ENCODE peak calls at places on chromosomes 16 and 17, in five cellular contexts. T, S, H, L and U are unnamed samples.

GRCh38 chr17:40430272-40431230 is 12.7 kb upstream of the IGFBP4 start:
- DNase-seq in H (no peak), L (no peak), T (no peak), S (no peak), U (no peak)

GRCh38 chr16:22614271-22614947 is 103.7 kb downstream of the NPIPB5 start:
- DNase-seq in L (no peak), H (no peak), T (no peak), S (no peak), U (peak)

GRCh38 chr16:13307255-13307654 is 405.9 kb downstream of the SHISA9 start:
- DNase-seq in S (no peak), L (no peak), H (no peak), T (no peak), U (peak)

GRCh38 chr17:45131616-45132301 is 556 bp downstream of the PLCD3 start:
- DNase-seq in H (peak), T (no peak), S (no peak), L (no peak), U (no peak)

GRCh38 chr17:1980665-1981250 is 44.4 kb downstream of the RTN4RL1 start:
- DNase-seq in T (no peak), S (no peak), H (no peak), L (no peak), U (no peak)

GRCh38 chr16:66616592-66616991 is 12.1 kb downstream of the CMTM3 start:
- DNase-seq in H (no peak), L (peak), T (no peak), S (no peak), U (no peak)

GRCh38 chr16:87203060-87203656 is 114.0 kb downstream of the C16orf95 start:
- DNase-seq in H (peak), L (peak), T (peak), S (peak), U (peak)

GRCh38 chr17:62794666-62794971 is 13.5 kb downstream of the MARCHF10 start:
- DNase-seq in L (no peak), S (no peak), H (no peak), T (no peak), U (no peak)

GRCh38 chr16:22618842-22619241 is 108.2 kb downstream of the NPIPB5 start:
- DNase-seq in L (no peak), H (no peak), T (no peak), S (no peak), U (no peak)

GRCh38 chr17:35920229-35920628 is 10.3 kb downstream of the RDM1 start:
- DNase-seq in L (no peak), H (no peak), S (no peak), T (no peak), U (no peak)

GRCh38 chr16:81366316-81366932 is 51.7 kb downstream of the GAN start:
- DNase-seq in L (peak), S (peak), T (no peak), H (no peak), U (peak)

GRCh38 chr16:4703906-4704305 is 10.5 kb downstream of the NUDT16L1 start:
- DNase-seq in S (no peak), T (no peak), L (no peak), H (no peak), U (no peak)

GRCh38 chr16:70548936-70549335 is 25.3 kb downstream of the SF3B3 start:
- DNase-seq in T (no peak), S (no peak), H (no peak), L (no peak), U (no peak)

GRCh38 chr17:28177351-28177750 is 134.9 kb downstream of the NLK start:
- DNase-seq in L (no peak), S (no peak), T (no peak), H (no peak), U (no peak)

GRCh38 chr17:41974031-41974430 is 7.4 kb downstream of the CNP start:
- DNase-seq in L (no peak), S (no peak), T (no peak), H (no peak), U (no peak)

GRCh38 chr17:42723636-42724035 is 21.2 kb downstream of the EZH1 start:
- DNase-seq in L (no peak), H (no peak), S (no peak), T (no peak), U (no peak)

DNA sequence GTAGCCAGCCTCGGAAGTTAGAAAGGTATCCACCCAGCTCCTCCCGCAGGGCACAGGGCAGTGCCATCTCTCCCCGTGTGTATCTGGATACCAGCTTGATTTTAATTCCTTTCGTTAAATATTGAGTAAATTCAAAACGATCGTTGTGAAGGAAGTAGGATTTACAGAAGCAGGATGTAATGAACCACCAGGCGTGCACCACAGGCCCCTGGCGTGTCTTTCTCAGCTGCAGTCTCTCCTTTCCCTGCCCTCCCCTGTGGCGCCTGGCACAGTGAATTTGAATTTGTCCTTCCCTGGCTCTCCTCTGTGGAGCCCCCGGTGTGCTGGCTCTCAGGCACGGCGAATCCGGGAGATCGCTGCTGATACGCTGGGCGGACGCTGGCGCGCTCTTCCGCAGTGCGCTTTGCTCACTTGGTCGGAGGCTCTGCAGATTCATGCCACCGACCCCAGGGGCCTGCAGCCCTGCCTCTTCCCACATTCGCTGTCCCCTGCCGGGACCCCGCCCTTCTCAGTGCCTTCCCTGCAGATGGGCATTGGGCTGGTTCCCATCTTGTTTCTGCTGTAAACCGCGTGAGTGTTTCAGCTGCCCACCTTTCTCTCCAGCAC is 164.6 kb downstream of the RPTOR start:
- DNase-seq in H (no peak), S (no peak), T (no peak), L (no peak), U (no peak)
- H3K4me3 ChIP-seq in H (no peak), S (no peak), T (no peak), L (no peak), U (no peak)

GRCh38 chr17:67546578-67547527 is 169.8 kb downstream of the PITPNC1 start:
- DNase-seq in T (peak), S (no peak), L (peak), H (peak), U (peak)
- TF ChIP-seq CTCF in T (no peak), S (no peak), L (peak), H (peak), U (peak)

DNA sequence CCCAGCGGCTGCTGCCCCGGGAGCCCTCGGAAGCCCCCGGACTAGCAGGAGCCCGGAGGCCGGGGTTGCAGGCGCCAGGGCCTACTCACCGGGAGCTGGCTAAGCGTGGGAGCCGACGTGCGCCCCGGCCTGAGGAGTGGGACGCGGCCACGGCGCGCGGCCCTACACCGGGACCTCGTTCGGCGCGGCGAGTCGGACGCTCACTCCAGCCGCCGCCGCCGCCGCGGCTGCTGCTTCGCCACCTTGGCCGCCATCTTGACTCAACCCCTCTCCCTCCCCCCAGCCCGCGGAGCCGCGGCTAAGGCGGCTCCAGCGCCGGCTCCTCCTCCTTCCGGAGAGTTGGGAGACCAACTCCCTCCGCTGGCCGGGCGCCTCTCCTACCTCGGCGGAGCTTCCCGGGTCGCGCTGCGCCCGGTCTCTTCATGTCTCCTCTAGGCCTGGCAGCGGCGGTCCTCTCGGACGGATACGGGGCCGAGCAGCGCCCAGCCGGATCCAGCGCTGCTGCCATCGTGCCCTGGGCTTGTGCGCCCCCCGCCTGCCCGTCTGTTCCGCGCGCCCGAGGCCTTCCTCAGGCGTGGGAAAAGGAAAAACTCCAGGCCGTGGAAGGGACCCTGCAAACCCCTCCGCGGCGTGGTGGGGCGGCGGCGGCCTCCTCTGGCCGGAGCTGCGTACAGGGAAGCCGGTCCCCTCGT is at the start of gene NCOR1:
- DNase-seq in H (peak), S (peak), L (peak), T (peak), U (peak)
- H3K4me3 ChIP-seq in H (peak), S (peak), L (peak), T (peak), U (peak)

GRCh38 chr16:54504372-54504771 is 217.8 kb upstream of the IRX3 start:
- DNase-seq in L (no peak), S (no peak), T (no peak), H (no peak), U (no peak)
- TF ChIP-seq CTCF in L (no peak), S (no peak), T (no peak), H (no peak), U (no peak)

DNA sequence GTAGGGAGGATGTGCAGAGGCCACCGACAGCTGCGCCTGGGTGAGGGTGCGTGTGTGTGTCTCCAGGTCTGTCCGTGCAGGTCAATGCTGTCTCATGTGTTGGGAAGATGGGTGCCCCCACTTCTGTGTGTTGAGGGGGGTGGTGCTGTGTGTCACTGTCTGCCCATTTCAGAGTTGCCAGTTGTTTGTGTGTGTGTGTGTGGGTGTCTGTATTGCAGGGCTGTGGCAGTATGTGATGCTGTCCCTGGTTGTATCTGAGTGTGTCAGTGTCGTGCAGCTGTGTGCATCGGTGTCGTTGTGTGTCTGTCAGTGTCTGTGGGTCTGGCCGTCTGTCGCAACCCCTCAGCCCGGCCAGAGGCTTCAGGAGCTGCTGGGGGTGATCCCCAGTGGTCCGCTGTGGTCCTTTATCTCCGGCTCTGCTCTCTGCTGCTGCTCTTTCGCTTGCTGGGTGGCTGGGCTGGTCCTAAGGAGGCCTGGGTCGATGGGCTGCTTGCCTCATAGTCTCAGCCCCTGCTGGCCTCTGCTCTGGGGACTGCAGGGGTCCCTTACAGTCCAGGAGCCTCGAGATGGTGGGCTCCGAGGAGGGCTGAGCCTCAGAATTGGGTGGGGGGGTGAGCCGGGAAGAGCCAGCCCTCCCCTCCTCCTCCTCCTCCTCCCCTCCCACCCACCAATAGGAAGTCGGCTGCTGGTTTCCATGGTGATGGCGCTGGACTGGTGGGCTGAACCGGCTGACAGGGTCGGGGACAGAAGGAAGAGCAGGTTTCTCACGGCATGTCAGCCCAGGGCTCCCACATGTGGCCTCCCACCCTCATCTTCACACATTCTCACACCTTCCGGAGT is at the start of gene TSPOAP1:
- DNase-seq in H (peak), L (no peak), T (peak), S (no peak), U (no peak)
- H3K4me3 ChIP-seq in H (no peak), L (no peak), T (peak), S (no peak), U (no peak)

GRCh38 chr16:68356249-68356918 is 45.6 kb downstream of the PRMT7 start:
- DNase-seq in S (no peak), L (no peak), H (no peak), T (peak), U (no peak)

GRCh38 chr16:68354816-68355215 is 44.0 kb downstream of the PRMT7 start:
- DNase-seq in T (no peak), S (no peak), L (no peak), H (no peak), U (no peak)

GRCh38 chr16:68357521-68357922 is 46.7 kb downstream of the PRMT7 start:
- DNase-seq in H (no peak), L (no peak), S (no peak), T (no peak), U (no peak)

GRCh38 chr16:68356919-68357286 is 46.1 kb downstream of the PRMT7 start:
- DNase-seq in S (no peak), T (no peak), L (no peak), H (no peak), U (no peak)

DNA sequence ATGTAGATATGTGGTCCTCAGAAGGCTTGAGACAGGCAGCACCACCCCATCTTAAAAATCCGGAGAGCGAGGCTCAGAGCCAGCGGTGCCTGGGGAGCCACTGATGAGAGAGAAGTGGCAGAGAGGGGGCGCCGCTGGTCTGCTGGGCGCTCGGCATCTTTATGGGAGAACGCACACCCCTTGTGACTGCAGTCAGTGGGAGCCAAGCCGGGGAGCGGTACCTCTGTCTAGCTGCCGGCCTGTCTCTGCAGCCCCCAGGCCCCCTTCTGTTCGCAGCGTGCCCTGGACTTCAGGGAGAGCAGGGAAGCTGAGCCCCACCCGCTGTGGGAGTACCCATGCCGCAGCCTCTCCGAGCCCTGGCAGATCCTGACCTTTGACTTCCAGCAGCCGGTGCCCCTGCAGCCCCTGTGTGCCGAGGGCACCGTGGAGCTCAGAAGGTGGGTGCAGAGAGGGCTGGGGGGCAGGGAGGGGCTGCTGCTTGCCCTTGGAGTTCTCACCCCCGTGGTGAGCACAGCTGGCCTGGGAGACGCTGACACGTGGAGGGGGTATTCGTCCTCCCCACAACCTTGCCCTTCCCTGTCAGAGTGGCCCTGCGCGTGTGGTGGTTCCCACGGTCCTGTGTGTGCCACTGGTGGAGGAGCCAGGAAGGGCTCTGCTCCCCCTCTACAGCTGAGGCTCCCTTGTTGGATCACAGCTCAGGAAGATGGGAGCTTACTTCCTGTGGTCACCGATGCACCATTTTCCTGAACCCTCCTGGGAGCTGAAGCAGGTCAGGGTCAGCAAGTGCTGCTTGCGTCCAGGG is 44.8 kb downstream of the PRMT7 start:
- DNase-seq in T (no peak), L (no peak), S (no peak), H (no peak), U (no peak)
- TF ChIP-seq CTCF in T (no peak), L (no peak), S (no peak), H (no peak), U (no peak)

GRCh38 chr17:338442-339192 is 14.0 kb downstream of the RPH3AL start:
- DNase-seq in H (no peak), L (no peak), S (no peak), T (no peak), U (no peak)

GRCh38 chr17:337866-338265 is 14.7 kb downstream of the RPH3AL start:
- DNase-seq in S (no peak), T (no peak), H (no peak), L (no peak), U (no peak)

GRCh38 chr17:340074-340473 is 12.5 kb downstream of the RPH3AL start:
- DNase-seq in S (no peak), T (no peak), L (no peak), H (no peak), U (no peak)

GRCh38 chr17:337453-337852 is 15.2 kb downstream of the RPH3AL start:
- DNase-seq in H (no peak), T (no peak), S (no peak), L (no peak), U (no peak)

GRCh38 chr17:339193-340061 is 13.2 kb downstream of the RPH3AL start:
- DNase-seq in H (no peak), T (no peak), L (no peak), S (no peak), U (no peak)
- H3K4me3 ChIP-seq in H (no peak), T (no peak), L (no peak), S (no peak), U (no peak)

GRCh38 chr16:53542283-53542682 is 39.3 kb upstream of the AKTIP start:
- DNase-seq in S (no peak), H (no peak), T (no peak), L (no peak), U (no peak)
- TF ChIP-seq CTCF in S (no peak), H (no peak), T (no peak), L (no peak), U (no peak)

GRCh38 chr17:34578656-34579016 is 746 bp upstream of the TMEM132E start:
- DNase-seq in S (no peak), T (no peak), H (no peak), L (no peak), U (no peak)
- H3K4me3 ChIP-seq in S (no peak), T (no peak), H (peak), L (no peak), U (no peak)

GRCh38 chr17:7035591-7036368 is at the start of gene SLC16A13:
- DNase-seq in L (peak), S (peak), H (peak), T (peak), U (peak)
- TF ChIP-seq CTCF in L (no peak), S (no peak), H (no peak), T (peak), U (no peak)